ENCODE peak calls at places on chromosomes 6 and 20, in ten cellular contexts. One of them, this sample, is unnamed.

GRCh38 chr6:138865480-138866101 is 69.7 kb downstream of the ECT2L start:
- DNase-seq in A549: no peak
- DNase-seq in HepG2: no peak
- DNase-seq in esophagus squamous epithelium: no peak
- DNase-seq in right lobe of liver: no peak
- DNase-seq in endothelial cell of umbilical vein: no peak
- DNase-seq in GM12891: no peak
- DNase-seq in H54: no peak
- DNase-seq in uterus: no peak
- DNase-seq in body of pancreas: no peak
- DNase-seq in this sample: no peak

GRCh38 chr6:45420909-45421699 is 43.4 kb upstream of the SUPT3H start:
- DNase-seq in HepG2: no peak
- DNase-seq in GM12891: no peak
- DNase-seq in uterus: no peak
- DNase-seq in body of pancreas: no peak
- DNase-seq in endothelial cell of umbilical vein: peak; percentile 42
- DNase-seq in H54: no peak
- DNase-seq in A549: no peak
- DNase-seq in esophagus squamous epithelium: no peak
- DNase-seq in right lobe of liver: no peak
- DNase-seq in this sample: no peak

GRCh38 chr20:21270806-21271205 is 32.3 kb upstream of the XRN2 start:
- DNase-seq in A549: no peak
- DNase-seq in H54: no peak
- DNase-seq in endothelial cell of umbilical vein: no peak
- DNase-seq in esophagus squamous epithelium: no peak
- DNase-seq in right lobe of liver: no peak
- DNase-seq in uterus: no peak
- DNase-seq in GM12891: no peak
- DNase-seq in HepG2: no peak
- DNase-seq in body of pancreas: no peak
- DNase-seq in this sample: no peak

GRCh38 chr6:84524636-84525035 is 239.8 kb downstream of the TBX18 start:
- DNase-seq in endothelial cell of umbilical vein: no peak
- DNase-seq in uterus: no peak
- DNase-seq in H54: no peak
- DNase-seq in A549: no peak
- DNase-seq in HepG2: no peak
- DNase-seq in right lobe of liver: no peak
- DNase-seq in esophagus squamous epithelium: no peak
- DNase-seq in GM12891: no peak
- DNase-seq in body of pancreas: no peak
- DNase-seq in this sample: no peak

GRCh38 chr6:69729870-69730449 is 66.8 kb downstream of the LMBRD1 start:
- DNase-seq in A549: no peak
- DNase-seq in H54: no peak
- DNase-seq in body of pancreas: no peak
- DNase-seq in esophagus squamous epithelium: no peak
- DNase-seq in endothelial cell of umbilical vein: peak; percentile 4
- DNase-seq in HepG2: no peak
- DNase-seq in right lobe of liver: no peak
- DNase-seq in uterus: no peak
- DNase-seq in GM12891: no peak
- DNase-seq in this sample: no peak

GRCh38 chr6:112434896-112435295 is 87.8 kb downstream of the RFPL4B start:
- DNase-seq in right lobe of liver: no peak
- DNase-seq in GM12891: no peak
- DNase-seq in H54: no peak
- DNase-seq in endothelial cell of umbilical vein: no peak
- DNase-seq in HepG2: no peak
- DNase-seq in A549: no peak
- DNase-seq in uterus: no peak
- DNase-seq in body of pancreas: no peak
- DNase-seq in esophagus squamous epithelium: no peak
- DNase-seq in this sample: no peak

GRCh38 chr6:119627908-119628669 is 278.5 kb upstream of the MAN1A1 start:
- DNase-seq in esophagus squamous epithelium: no peak
- DNase-seq in H54: peak; percentile 2
- DNase-seq in HepG2: no peak
- DNase-seq in endothelial cell of umbilical vein: no peak
- DNase-seq in right lobe of liver: no peak
- DNase-seq in uterus: no peak
- DNase-seq in A549: no peak
- DNase-seq in GM12891: no peak
- DNase-seq in body of pancreas: peak; percentile 26
- DNase-seq in this sample: peak; percentile 69

GRCh38 chr6:169702640-169703246 is 817 bp downstream of the C6orf120 start:
- DNase-seq in HepG2: peak; percentile 36
- DNase-seq in right lobe of liver: peak; percentile 66
- DNase-seq in H54: no peak
- DNase-seq in GM12891: peak; percentile 22
- DNase-seq in endothelial cell of umbilical vein: no peak
- DNase-seq in A549: no peak
- DNase-seq in esophagus squamous epithelium: no peak
- DNase-seq in uterus: peak; percentile 24
- DNase-seq in body of pancreas: peak; percentile 34
- DNase-seq in this sample: no peak

DNA sequence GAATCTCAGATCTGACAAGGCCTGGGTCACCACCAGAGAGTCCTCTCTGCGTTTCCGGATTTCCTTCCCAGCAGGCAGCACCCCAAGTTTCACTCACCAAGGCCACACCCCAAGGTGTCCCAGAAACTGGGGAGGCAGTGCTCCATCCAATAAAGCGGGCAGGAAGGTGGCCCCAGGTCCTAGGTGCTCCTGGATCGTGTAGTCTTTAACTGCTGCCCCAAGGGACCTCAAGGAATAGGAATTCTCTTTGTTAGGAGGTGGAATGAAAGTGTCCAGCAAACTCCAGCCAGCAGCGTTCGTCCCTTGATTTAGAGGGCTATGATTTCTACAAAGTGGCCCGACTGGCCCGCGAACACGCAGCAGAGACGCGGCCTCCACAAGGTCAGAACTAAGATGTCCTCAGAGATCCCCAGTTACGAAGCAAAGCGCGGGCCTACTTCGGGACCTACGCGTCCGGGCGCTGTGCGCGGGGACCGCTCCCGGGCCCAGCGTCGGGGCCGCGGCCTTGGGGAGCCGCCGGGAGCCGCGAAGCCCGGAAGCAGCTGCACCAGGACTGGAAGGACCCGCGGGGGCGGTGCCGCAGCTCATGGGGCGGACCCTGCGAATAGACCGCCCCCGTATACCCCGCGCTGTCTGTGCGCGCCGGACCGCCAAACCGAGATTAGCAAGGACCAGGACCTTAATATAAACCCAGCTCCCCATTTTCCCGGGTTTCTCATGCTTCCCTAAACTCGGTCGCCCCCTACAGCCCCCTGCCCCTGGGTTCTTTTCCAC is at the start of gene C6orf47:
- DNase-seq in body of pancreas: peak; percentile 89
- DNase-seq in GM12891: peak; percentile 81
- DNase-seq in A549: peak; percentile 73
- DNase-seq in esophagus squamous epithelium: no peak
- DNase-seq in uterus: peak; percentile 89
- DNase-seq in right lobe of liver: peak; percentile 90
- DNase-seq in H54: peak; percentile 81
- DNase-seq in endothelial cell of umbilical vein: peak; percentile 87
- DNase-seq in HepG2: peak; percentile 79
- DNase-seq in this sample: peak; percentile 91
- TF ChIP-seq POLR2A in body of pancreas: peak; percentile 85
- TF ChIP-seq POLR2A in GM12891: peak; percentile 76
- TF ChIP-seq POLR2A in A549: peak; percentile 73
- TF ChIP-seq POLR2A in esophagus squamous epithelium: peak; percentile 89
- TF ChIP-seq POLR2A in uterus: peak; percentile 85
- TF ChIP-seq POLR2A in right lobe of liver: peak; percentile 79
- TF ChIP-seq POLR2A in H54: peak; percentile 79
- TF ChIP-seq POLR2A in endothelial cell of umbilical vein: peak; percentile 92
- TF ChIP-seq POLR2A in HepG2: no peak
- TF ChIP-seq POLR2A in this sample: peak; percentile 86

DNA sequence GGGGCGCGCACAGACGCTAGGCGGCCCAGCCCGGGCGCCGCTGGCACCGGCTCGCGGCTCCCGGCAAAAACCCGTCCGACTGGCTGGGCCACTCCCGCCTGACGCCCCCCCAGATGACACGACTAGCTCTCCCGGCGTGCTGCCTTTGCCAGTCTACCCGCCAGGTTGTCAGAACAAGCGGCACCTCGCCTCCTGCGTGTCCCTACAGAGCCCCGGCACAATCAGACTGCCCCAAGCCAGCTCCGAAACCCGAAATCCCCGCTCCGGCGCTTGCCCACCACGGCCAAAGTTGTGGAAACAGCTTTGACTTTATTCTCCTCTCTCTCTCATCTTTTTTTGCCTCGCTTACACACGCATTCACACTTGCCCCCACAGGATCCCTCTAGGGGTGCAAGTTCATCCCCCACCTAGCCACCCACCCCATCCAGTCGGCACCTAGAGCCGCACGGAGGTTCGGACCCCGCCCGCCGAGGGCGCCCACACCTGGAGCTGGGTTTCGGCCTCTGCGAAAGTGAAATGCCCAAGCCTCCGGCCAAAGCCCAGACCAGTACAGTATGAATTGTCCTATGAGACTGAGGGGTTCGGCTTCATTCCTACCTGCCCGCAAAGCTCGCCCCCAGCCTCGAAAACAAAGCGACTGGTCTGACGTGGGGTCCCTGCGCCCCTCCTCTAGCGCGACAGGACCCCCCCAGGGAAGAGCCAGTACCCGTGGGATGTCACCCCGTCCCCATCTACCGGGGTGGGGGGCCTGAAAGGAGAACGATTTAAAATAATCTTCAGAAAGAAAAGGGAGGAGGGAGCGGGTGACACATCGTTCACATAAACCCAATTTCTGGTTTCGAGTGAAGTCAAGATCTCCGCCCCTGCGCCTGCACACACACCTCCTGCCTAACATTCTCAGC is 1.7 kb downstream of the TFAP2A start:
- DNase-seq in endothelial cell of umbilical vein: no peak
- DNase-seq in HepG2: no peak
- DNase-seq in uterus: no peak
- DNase-seq in GM12891: no peak
- DNase-seq in esophagus squamous epithelium: no peak
- DNase-seq in H54: no peak
- DNase-seq in A549: peak; percentile 32
- DNase-seq in body of pancreas: peak; percentile 61
- DNase-seq in right lobe of liver: no peak
- DNase-seq in this sample: no peak
- TF ChIP-seq POLR2A in endothelial cell of umbilical vein: no peak
- TF ChIP-seq POLR2A in HepG2: no peak
- TF ChIP-seq POLR2A in uterus: no peak
- TF ChIP-seq POLR2A in GM12891: no peak
- TF ChIP-seq POLR2A in esophagus squamous epithelium: peak; percentile 82
- TF ChIP-seq POLR2A in H54: no peak
- TF ChIP-seq POLR2A in A549: no peak
- TF ChIP-seq POLR2A in body of pancreas: no peak
- TF ChIP-seq POLR2A in right lobe of liver: no peak
- TF ChIP-seq POLR2A in this sample: no peak

GRCh38 chr6:28474441-28475219 is 31.3 kb upstream of the ZSCAN23 start:
- DNase-seq in uterus: no peak
- DNase-seq in HepG2: peak; percentile 85
- DNase-seq in endothelial cell of umbilical vein: peak; percentile 72
- DNase-seq in body of pancreas: no peak
- DNase-seq in A549: peak; percentile 86
- DNase-seq in esophagus squamous epithelium: no peak
- DNase-seq in right lobe of liver: no peak
- DNase-seq in H54: peak; percentile 18
- DNase-seq in GM12891: no peak
- DNase-seq in this sample: peak; percentile 81
- TF ChIP-seq POLR2A in uterus: no peak
- TF ChIP-seq POLR2A in HepG2: no peak
- TF ChIP-seq POLR2A in endothelial cell of umbilical vein: no peak
- TF ChIP-seq POLR2A in body of pancreas: no peak
- TF ChIP-seq POLR2A in A549: no peak
- TF ChIP-seq POLR2A in esophagus squamous epithelium: no peak
- TF ChIP-seq POLR2A in right lobe of liver: no peak
- TF ChIP-seq POLR2A in H54: no peak
- TF ChIP-seq POLR2A in GM12891: no peak
- TF ChIP-seq POLR2A in this sample: no peak

GRCh38 chr6:83432626-83433025 is 1.8 kb upstream of the ME1 start:
- DNase-seq in body of pancreas: no peak
- DNase-seq in endothelial cell of umbilical vein: no peak
- DNase-seq in uterus: no peak
- DNase-seq in GM12891: no peak
- DNase-seq in HepG2: no peak
- DNase-seq in right lobe of liver: no peak
- DNase-seq in H54: no peak
- DNase-seq in esophagus squamous epithelium: no peak
- DNase-seq in A549: no peak
- DNase-seq in this sample: no peak

GRCh38 chr6:83431545-83432165 is 804 bp upstream of the ME1 start:
- DNase-seq in uterus: no peak
- DNase-seq in HepG2: no peak
- DNase-seq in A549: peak; percentile 58
- DNase-seq in right lobe of liver: no peak
- DNase-seq in esophagus squamous epithelium: no peak
- DNase-seq in H54: no peak
- DNase-seq in body of pancreas: peak; percentile 31
- DNase-seq in endothelial cell of umbilical vein: no peak
- DNase-seq in GM12891: no peak
- DNase-seq in this sample: peak; percentile 30

GRCh38 chr6:83429857-83430605 is 820 bp downstream of the ME1 start:
- DNase-seq in H54: peak; percentile 13
- DNase-seq in A549: peak; percentile 57
- DNase-seq in GM12891: no peak
- DNase-seq in HepG2: no peak
- DNase-seq in uterus: no peak
- DNase-seq in right lobe of liver: no peak
- DNase-seq in body of pancreas: peak; percentile 20
- DNase-seq in endothelial cell of umbilical vein: peak; percentile 39
- DNase-seq in esophagus squamous epithelium: no peak
- DNase-seq in this sample: peak; percentile 18

GRCh38 chr6:83429269-83429668 is 1.6 kb downstream of the ME1 start:
- DNase-seq in esophagus squamous epithelium: no peak
- DNase-seq in uterus: no peak
- DNase-seq in GM12891: no peak
- DNase-seq in endothelial cell of umbilical vein: no peak
- DNase-seq in body of pancreas: no peak
- DNase-seq in right lobe of liver: no peak
- DNase-seq in A549: no peak
- DNase-seq in HepG2: no peak
- DNase-seq in H54: no peak
- DNase-seq in this sample: no peak

DNA sequence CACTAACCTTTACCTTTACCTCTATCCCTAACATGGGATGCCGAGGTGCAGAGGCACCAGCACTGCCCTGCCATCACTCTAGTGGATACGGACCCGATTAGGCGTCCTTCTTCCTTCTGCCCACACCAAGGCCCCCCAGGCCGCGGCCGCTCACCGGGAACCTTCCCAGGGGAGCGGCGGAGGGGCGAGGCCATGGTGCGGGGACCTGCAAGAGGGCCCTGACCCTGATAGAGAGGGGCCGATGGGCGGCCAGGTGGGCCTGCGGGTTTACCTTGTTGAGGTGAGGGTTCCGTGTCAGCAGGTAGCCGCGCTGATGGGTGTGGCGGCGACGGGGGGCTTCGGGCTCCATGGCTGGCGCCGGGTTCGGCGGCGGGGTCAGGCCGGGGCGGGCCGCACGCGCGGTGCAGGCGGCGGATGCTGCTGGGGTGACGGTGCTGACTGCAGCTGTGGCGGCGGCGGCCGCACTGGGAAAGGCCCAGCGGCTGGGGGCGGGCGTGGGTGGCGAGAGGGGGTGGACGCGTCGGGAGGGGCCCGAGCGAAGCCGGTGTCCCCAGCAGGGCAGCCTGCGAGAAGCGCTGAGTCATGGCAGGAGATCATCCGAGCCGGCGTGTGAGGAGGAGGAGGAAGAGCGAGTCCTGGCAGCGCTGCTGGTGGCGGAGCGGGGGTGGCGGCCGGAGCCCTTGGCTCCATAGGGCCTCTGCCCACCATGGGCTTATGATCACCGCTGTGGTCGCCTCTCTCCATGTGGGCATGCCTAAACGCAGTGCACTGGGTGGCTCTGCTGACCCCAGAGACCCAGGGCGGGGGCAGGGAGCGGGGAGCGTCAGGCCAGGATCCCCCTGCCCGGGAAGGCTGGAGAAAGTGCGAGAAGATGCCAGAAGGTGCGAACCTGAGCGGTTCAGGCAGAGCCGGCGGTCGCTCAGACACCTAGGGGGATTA is at the start of gene ME1:
- DNase-seq in uterus: peak; percentile 55
- DNase-seq in GM12891: peak; percentile 54
- DNase-seq in body of pancreas: peak; percentile 82
- DNase-seq in right lobe of liver: peak; percentile 91
- DNase-seq in esophagus squamous epithelium: no peak
- DNase-seq in A549: peak; percentile 90
- DNase-seq in endothelial cell of umbilical vein: peak; percentile 77
- DNase-seq in HepG2: no peak
- DNase-seq in H54: peak; percentile 89
- DNase-seq in this sample: peak; percentile 90
- TF ChIP-seq POLR2A in uterus: no peak
- TF ChIP-seq POLR2A in GM12891: no peak
- TF ChIP-seq POLR2A in body of pancreas: peak; percentile 39
- TF ChIP-seq POLR2A in right lobe of liver: peak; percentile 58
- TF ChIP-seq POLR2A in esophagus squamous epithelium: peak; percentile 28
- TF ChIP-seq POLR2A in A549: peak; percentile 66
- TF ChIP-seq POLR2A in endothelial cell of umbilical vein: no peak
- TF ChIP-seq POLR2A in HepG2: no peak
- TF ChIP-seq POLR2A in H54: peak; percentile 71
- TF ChIP-seq POLR2A in this sample: no peak